ENCODE peak calls at places on chromosomes 13 and 19, in four cellular contexts. B, W, D and Z are unnamed samples.

GRCh38 chr13:106302011-106302410 is 233.5 kb downstream of the EFNB2 start:
- DNase-seq in B (no peak), W (no peak), D (no peak), Z (no peak)

GRCh38 chr19:48656840-48657474 is 11.0 kb upstream of the CA11 start:
- DNase-seq in B (no peak), W (peak; percentile 59), D (peak; percentile 96), Z (peak; percentile 79)

GRCh38 chr19:10701955-10702307 is 692 bp downstream of the QTRT1 start:
- DNase-seq in B (no peak), W (no peak), D (no peak), Z (peak; percentile 25)

GRCh38 chr13:83048419-83048818 is 833.9 kb downstream of the SLITRK1 start:
- DNase-seq in B (no peak), W (no peak), D (peak; percentile 25), Z (no peak)

GRCh38 chr19:5718032-5718578 is 1.8 kb downstream of the LONP1 start:
- DNase-seq in B (peak; percentile 43), W (no peak), D (peak; percentile 53), Z (peak; percentile 32)

GRCh38 chr13:84574851-84575250 is 692.6 kb upstream of the SLITRK1 start:
- DNase-seq in B (no peak), W (no peak), D (peak; percentile 33), Z (no peak)

GRCh38 chr19:22634450-22634827 is 315 bp downstream of the ZNF492 start:
- DNase-seq in B (no peak), W (no peak), D (no peak), Z (peak; percentile 13)

GRCh38 chr19:18233224-18233825 is 7.1 kb upstream of the PDE4C start:
- DNase-seq in B (peak; percentile 21), W (peak; percentile 66), D (peak; percentile 25), Z (peak; percentile 55)

GRCh38 chr13:73870970-73871935 is 263.0 kb downstream of the KLF12 start:
- DNase-seq in B (no peak), W (no peak), D (peak; percentile 89), Z (peak; percentile 2)

GRCh38 chr13:57075588-57075987 is 65.1 kb upstream of the PRR20A start:
- DNase-seq in B (no peak), W (no peak), D (no peak), Z (no peak)

GRCh38 chr19:17555929-17556813 is 722 bp downstream of the COLGALT1 start:
- DNase-seq in B (no peak), W (peak; percentile 83), D (peak; percentile 83), Z (peak; percentile 81)

GRCh38 chr13:20704459-20705069 is 1.1 kb downstream of the IL17D start:
- DNase-seq in B (no peak), W (no peak), D (no peak), Z (no peak)

GRCh38 chr19:16801599-16801998 is 27.6 kb upstream of the SIN3B start:
- DNase-seq in B (no peak), W (no peak), D (peak; percentile 89), Z (peak; percentile 67)

GRCh38 chr19:1070931-1071791 is 4.2 kb downstream of the ARHGAP45 start:
- DNase-seq in B (no peak), W (no peak), D (no peak), Z (no peak)

GRCh38 chr19:51101171-51101865 is 6.9 kb downstream of the CTU1 start:
- DNase-seq in B (no peak), W (no peak), D (peak; percentile 26), Z (no peak)

GRCh38 chr13:50676602-50677001 is 166.9 kb downstream of the DLEU7 start:
- DNase-seq in B (no peak), W (no peak), D (peak; percentile 64), Z (peak; percentile 86)

GRCh38 chr13:110113284-110113764 is 193.6 kb downstream of the COL4A1 start:
- DNase-seq in B (no peak), W (no peak), D (peak; percentile 77), Z (peak; percentile 35)

GRCh38 chr19:39481676-39482075 is 1.0 kb downstream of the TIMM50 start:
- DNase-seq in B (no peak), W (no peak), D (no peak), Z (no peak)

GRCh38 chr19:32570081-32570785 is 10.8 kb upstream of the PDCD5 start:
- DNase-seq in B (peak; percentile 40), W (peak; percentile 71), D (peak; percentile 66), Z (peak; percentile 67)

GRCh38 chr19:42092350-42092749 is 16.4 kb downstream of the ZNF574 start:
- DNase-seq in B (peak; percentile 28), W (peak; percentile 78), D (no peak), Z (no peak)

GRCh38 chr19:29546583-29547190 is 20.9 kb downstream of the VSTM2B start:
- DNase-seq in B (no peak), W (peak; percentile 23), D (no peak), Z (peak; percentile 41)

GRCh38 chr13:31227063-31227462 is 27.3 kb downstream of the B3GLCT start:
- DNase-seq in B (no peak), W (no peak), D (peak; percentile 8), Z (peak; percentile 3)

GRCh38 chr19:29507081-29507860 is 18.5 kb upstream of the VSTM2B start:
- DNase-seq in B (peak; percentile 2), W (no peak), D (no peak), Z (no peak)

GRCh38 chr13:32414580-32414979 is 13.3 kb downstream of the N4BP2L1 start:
- DNase-seq in B (no peak), W (no peak), D (no peak), Z (no peak)

GRCh38 chr13:111654531-111654930 is 334.1 kb downstream of the TEX29 start:
- DNase-seq in B (no peak), W (no peak), D (no peak), Z (no peak)

GRCh38 chr13:21341637-21342422 is 117.3 kb downstream of the ZDHHC20 start:
- DNase-seq in B (no peak), W (no peak), D (no peak), Z (no peak)

GRCh38 chr19:31944286-31944685 is 401.1 kb upstream of the ZNF507 start:
- DNase-seq in B (no peak), W (no peak), D (no peak), Z (no peak)